ENCODE peak calls at places on chromosomes 12 and 14, in eight cellular contexts. D is CD4-positive, alpha-beta T cell; I is cardiac muscle cell; X is AG09309; M is progenitor cell of endocrine pancreas; Y is Calu3; E is astrocyte of the cerebellum; C is breast epithelium. J is an unnamed sample.

GRCh38 chr14:92897922-92898599 is 24.9 kb upstream of the CHGA start:
- DNase-seq in D (no peak), I (peak), X (no peak), M (no peak), Y (no peak), E (no peak), C (no peak), J (no peak)

GRCh38 chr12:79439179-79439825 is 251.5 kb downstream of the PAWR start:
- DNase-seq in D (no peak), I (no peak), X (no peak), M (no peak), Y (no peak), E (no peak), C (no peak), J (no peak)

GRCh38 chr14:101360045-101360931 is 201.0 kb upstream of the DIO3 start:
- DNase-seq in D (no peak), I (peak), X (no peak), M (no peak), Y (no peak), E (no peak), C (peak), J (no peak)

GRCh38 chr12:33605776-33606175 is 166.2 kb upstream of the SYT10 start:
- DNase-seq in D (no peak), I (peak), X (no peak), M (no peak), Y (peak), E (no peak), C (no peak), J (no peak)

GRCh38 chr14:91377700-91378652 is 39.6 kb downstream of the CCDC88C start:
- DNase-seq in D (no peak), I (no peak), X (no peak), M (no peak), Y (peak), E (no peak), C (no peak), J (no peak)

GRCh38 chr14:103391048-103391447 is 5.8 kb downstream of the MARK3 start:
- DNase-seq in D (peak), I (peak), X (peak), M (no peak), Y (peak), E (peak), C (no peak), J (no peak)

GRCh38 chr14:54893151-54893760 is 9.4 kb downstream of the GCH1 start:
- DNase-seq in D (no peak), I (peak), X (no peak), M (no peak), Y (peak), E (peak), C (no peak), J (peak)

GRCh38 chr14:50087350-50088116 is 28.8 kb downstream of the VCPKMT start:
- DNase-seq in D (no peak), I (no peak), X (no peak), M (no peak), Y (no peak), E (no peak), C (no peak), J (no peak)

GRCh38 chr12:47356129-47356622 is 276.4 kb upstream of the AMIGO2 start:
- DNase-seq in D (no peak), I (peak), X (no peak), M (no peak), Y (no peak), E (no peak), C (no peak), J (no peak)

GRCh38 chr14:57725399-57726077 is 140.4 kb downstream of the SLC35F4 start:
- DNase-seq in D (no peak), I (peak), X (no peak), M (no peak), Y (peak), E (no peak), C (no peak), J (no peak)

GRCh38 chr14:106023411-106023810 is 497.0 kb downstream of the TMEM121 start:
- DNase-seq in D (no peak), I (no peak), X (no peak), M (no peak), Y (no peak), E (no peak), C (no peak), J (no peak)

GRCh38 chr14:104499784-104500496 is 79.6 kb upstream of the C14orf180 start:
- DNase-seq in D (no peak), I (no peak), X (no peak), M (peak), Y (no peak), E (no peak), C (no peak), J (no peak)

GRCh38 chr12:124109760-124110159 is 136.7 kb downstream of the ZNF664 start:
- DNase-seq in D (no peak), I (peak), X (no peak), M (no peak), Y (peak), E (no peak), C (no peak), J (no peak)

GRCh38 chr12:7638764-7639570 is 26.7 kb downstream of the APOBEC1 start:
- DNase-seq in D (peak), I (peak), X (peak), M (peak), Y (peak), E (peak), C (peak), J (peak)

GRCh38 chr12:43284441-43284840 is 267.6 kb downstream of the ADAMTS20 start:
- DNase-seq in D (no peak), I (peak), X (no peak), M (no peak), Y (no peak), E (no peak), C (no peak), J (no peak)

GRCh38 chr14:96053600-96054381 is 14.6 kb downstream of the C14orf132 start:
- DNase-seq in D (no peak), I (peak), X (peak), M (no peak), Y (no peak), E (peak), C (no peak), J (no peak)

GRCh38 chr14:21711360-21711961 is 37.8 kb upstream of the OR4E1 start:
- DNase-seq in D (no peak), I (peak), X (no peak), M (no peak), Y (peak), E (peak), C (no peak), J (peak)

GRCh38 chr12:124259168-124260066 is 35.5 kb upstream of the RFLNA start:
- DNase-seq in D (no peak), I (peak), X (no peak), M (no peak), Y (no peak), E (no peak), C (no peak), J (no peak)

GRCh38 chr12:22648668-22649067 is 23.7 kb downstream of the ETNK1 start:
- DNase-seq in D (no peak), I (no peak), X (no peak), M (no peak), Y (no peak), E (no peak), C (no peak), J (no peak)

GRCh38 chr14:35814371-35815005 is 5.4 kb upstream of the RALGAPA1 start:
- DNase-seq in D (peak), I (peak), X (no peak), M (peak), Y (peak), E (no peak), C (no peak), J (peak)

GRCh38 chr12:132168311-132169031 is 24.2 kb downstream of the NOC4L start:
- DNase-seq in D (no peak), I (no peak), X (no peak), M (no peak), Y (no peak), E (no peak), C (no peak), J (no peak)

GRCh38 chr14:86072134-86072894 is 542.4 kb downstream of the FLRT2 start:
- DNase-seq in D (no peak), I (no peak), X (no peak), M (no peak), Y (no peak), E (no peak), C (no peak), J (no peak)

GRCh38 chr14:34775342-34775741 is 60.9 kb upstream of the CFL2 start:
- DNase-seq in D (no peak), I (no peak), X (no peak), M (no peak), Y (no peak), E (no peak), C (no peak), J (no peak)

GRCh38 chr12:98456583-98457573 is 58.5 kb upstream of the TMPO start:
- DNase-seq in D (no peak), I (peak), X (no peak), M (peak), Y (peak), E (no peak), C (peak), J (peak)

GRCh38 chr12:121295746-121296617 is 527 bp downstream of the CAMKK2 start:
- DNase-seq in D (no peak), I (peak), X (no peak), M (peak), Y (peak), E (no peak), C (no peak), J (peak)

GRCh38 chr12:51822261-51822616 is 26.3 kb downstream of the FIGNL2 start:
- DNase-seq in D (no peak), I (no peak), X (no peak), M (no peak), Y (no peak), E (no peak), C (no peak), J (no peak)

GRCh38 chr12:51822956-51823355 is 25.6 kb downstream of the FIGNL2 start:
- DNase-seq in D (no peak), I (no peak), X (no peak), M (no peak), Y (no peak), E (no peak), C (no peak), J (no peak)

GRCh38 chr12:51821423-51822260 is 26.9 kb downstream of the FIGNL2 start:
- DNase-seq in D (no peak), I (no peak), X (no peak), M (no peak), Y (no peak), E (no peak), C (no peak), J (peak)

GRCh38 chr12:51819851-51820720 is 28.4 kb downstream of the FIGNL2 start:
- DNase-seq in D (no peak), I (no peak), X (no peak), M (no peak), Y (no peak), E (no peak), C (peak), J (no peak)

DNA sequence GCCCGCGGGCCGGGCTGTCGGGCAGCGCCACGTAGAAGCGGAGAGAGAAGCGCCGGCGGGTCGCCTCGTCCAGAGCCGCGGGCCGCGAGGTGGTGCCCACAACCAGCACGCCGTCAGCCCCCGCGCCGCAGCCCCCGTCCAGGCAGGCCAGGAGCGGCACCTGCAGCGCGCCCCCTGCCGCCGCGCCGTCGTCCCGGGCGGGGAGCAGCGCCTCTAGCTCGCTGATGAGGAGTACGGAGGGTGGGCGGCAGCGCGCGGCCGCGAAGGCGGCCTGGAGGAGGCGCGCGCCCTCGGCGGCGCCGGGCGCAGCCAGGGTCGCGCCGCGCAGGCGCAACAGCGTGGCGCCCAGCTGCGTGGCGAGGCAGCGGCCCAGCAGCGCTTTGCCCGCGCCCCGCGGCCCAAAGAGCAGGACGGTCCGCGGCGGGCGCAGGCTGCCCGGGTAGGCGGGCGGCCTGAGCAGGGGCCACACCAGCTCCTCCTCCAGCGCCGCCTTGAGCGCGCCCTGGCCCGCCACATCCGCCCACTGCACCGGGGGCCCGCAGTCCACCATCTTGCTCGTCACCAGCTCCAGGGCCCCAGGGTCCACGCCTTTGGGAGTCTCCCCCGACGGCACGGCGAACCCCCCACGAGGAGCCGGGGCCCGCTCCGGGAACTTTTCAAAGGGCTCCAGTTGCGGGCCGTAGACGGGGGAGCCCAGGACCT is 27.6 kb downstream of the FIGNL2 start:
- DNase-seq in D (peak), I (peak), X (no peak), M (peak), Y (no peak), E (no peak), C (peak), J (peak)
- TF ChIP-seq CTCF in D (peak), I (no peak), X (no peak), M (peak), Y (no peak), E (no peak), C (no peak), J (no peak)

GRCh38 chr12:66449531-66449930 is 147.2 kb downstream of the HELB start:
- DNase-seq in D (no peak), I (no peak), X (no peak), M (no peak), Y (no peak), E (no peak), C (no peak), J (no peak)
- TF ChIP-seq CTCF in D (no peak), I (no peak), X (no peak), M (no peak), Y (no peak), E (no peak), C (no peak), J (no peak)

GRCh38 chr12:123010681-123011080 is 30.2 kb downstream of the ARL6IP4 start:
- DNase-seq in D (no peak), I (no peak), X (no peak), M (no peak), Y (no peak), E (no peak), C (no peak), J (no peak)
- TF ChIP-seq CTCF in D (no peak), I (no peak), X (no peak), M (no peak), Y (no peak), E (no peak), C (no peak), J (no peak)

GRCh38 chr14:45649051-45649450 is 396.0 kb upstream of the MIS18BP1 start:
- DNase-seq in D (no peak), I (no peak), X (no peak), M (no peak), Y (no peak), E (no peak), C (no peak), J (no peak)

GRCh38 chr14:45651906-45652305 is 398.9 kb upstream of the MIS18BP1 start:
- DNase-seq in D (no peak), I (no peak), X (no peak), M (no peak), Y (no peak), E (peak), C (no peak), J (no peak)

GRCh38 chr14:45650754-45651153 is 397.8 kb upstream of the MIS18BP1 start:
- DNase-seq in D (no peak), I (no peak), X (no peak), M (no peak), Y (no peak), E (no peak), C (no peak), J (no peak)
- TF ChIP-seq CTCF in D (no peak), I (no peak), X (no peak), M (no peak), Y (no peak), E (no peak), C (no peak), J (no peak)

GRCh38 chr14:76056128-76056527 is 70.6 kb downstream of the IFT43 start:
- DNase-seq in D (no peak), I (peak), X (no peak), M (no peak), Y (peak), E (no peak), C (no peak), J (no peak)
- TF ChIP-seq CTCF in D (no peak), I (peak), X (peak), M (peak), Y (no peak), E (peak), C (no peak), J (no peak)

DNA sequence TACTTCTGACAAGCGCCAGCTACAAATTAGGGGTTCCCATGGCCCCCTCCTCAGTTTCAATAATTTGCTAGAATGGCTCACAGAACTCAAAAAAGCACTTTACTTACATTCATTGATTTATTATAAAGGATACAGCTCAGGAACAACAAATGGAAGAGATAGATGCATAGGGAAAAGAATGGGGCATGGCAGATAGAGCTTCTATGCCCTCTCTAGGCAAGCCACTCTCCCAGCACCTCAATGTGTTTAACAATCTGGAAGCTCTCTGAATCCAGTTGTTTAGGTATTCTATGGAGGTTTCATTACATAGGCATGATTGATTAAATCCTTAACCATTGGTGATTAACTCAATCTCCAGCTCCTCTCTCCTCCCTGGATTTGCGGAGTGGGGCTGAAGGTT is 184.5 kb upstream of the DAAM1 start:
- DNase-seq in D (no peak), I (peak), X (no peak), M (no peak), Y (no peak), E (no peak), C (no peak), J (no peak)
- TF ChIP-seq CTCF in D (no peak), I (peak), X (peak), M (no peak), Y (no peak), E (peak), C (no peak), J (no peak)

GRCh38 chr12:97452839-97453238 is 9.8 kb upstream of the RMST start:
- DNase-seq in D (no peak), I (no peak), X (no peak), M (no peak), Y (no peak), E (no peak), C (no peak), J (no peak)

GRCh38 chr12:97452230-97452629 is 10.4 kb upstream of the RMST start:
- DNase-seq in D (no peak), I (no peak), X (no peak), M (no peak), Y (no peak), E (no peak), C (no peak), J (no peak)

DNA sequence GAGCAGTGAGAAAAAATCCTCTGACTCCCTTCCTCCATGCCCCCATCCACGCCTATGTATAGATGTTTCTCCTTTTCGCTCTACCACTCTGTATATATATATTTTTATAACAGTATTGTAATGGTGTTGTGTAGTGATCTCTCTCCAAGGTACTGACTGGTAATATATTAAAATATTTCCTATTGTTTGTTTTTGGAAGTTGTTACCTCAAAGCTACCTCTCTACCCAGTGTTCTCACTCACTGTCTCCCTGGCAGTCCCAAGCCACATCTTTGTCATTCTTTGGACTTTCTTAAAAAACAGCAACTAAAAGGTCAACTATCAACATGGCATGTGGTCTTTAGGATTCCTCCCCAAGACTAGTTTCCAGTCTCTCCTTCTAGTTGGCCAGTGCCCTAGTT is 15.7 kb upstream of the RMST start:
- DNase-seq in D (no peak), I (no peak), X (no peak), M (no peak), Y (no peak), E (no peak), C (no peak), J (no peak)
- TF ChIP-seq CTCF in D (no peak), I (no peak), X (no peak), M (no peak), Y (no peak), E (no peak), C (no peak), J (no peak)

J was measured in nephron progenitor cell.